ENCODE peak calls at places on chromosomes 12 and 14, in five cellular contexts. One of them, this sample, is unnamed.

GRCh38 chr12:40946612-40947194 is 241.4 kb upstream of the PDZRN4 start:
- DNase-seq in tibial nerve: no peak
- DNase-seq in dorsolateral prefrontal cortex: no peak
- DNase-seq in GM23338: peak; percentile 56
- DNase-seq in glutamatergic neuron: no peak
- DNase-seq in this sample: no peak

GRCh38 chr12:56032006-56032405 is 9.7 kb upstream of the RPS26 start:
- DNase-seq in glutamatergic neuron: no peak
- DNase-seq in tibial nerve: no peak
- DNase-seq in GM23338: no peak
- DNase-seq in dorsolateral prefrontal cortex: no peak
- DNase-seq in this sample: no peak

GRCh38 chr14:50963919-50964318 is 19.6 kb upstream of the PYGL start:
- DNase-seq in glutamatergic neuron: no peak
- DNase-seq in dorsolateral prefrontal cortex: no peak
- DNase-seq in tibial nerve: no peak
- DNase-seq in GM23338: no peak
- DNase-seq in this sample: no peak

GRCh38 chr12:129245769-129246168 is 392.5 kb downstream of the GLT1D1 start:
- DNase-seq in tibial nerve: no peak
- DNase-seq in GM23338: no peak
- DNase-seq in glutamatergic neuron: no peak
- DNase-seq in dorsolateral prefrontal cortex: no peak
- DNase-seq in this sample: no peak

GRCh38 chr12:94779520-94779919 is 129.2 kb upstream of the TMCC3 start:
- DNase-seq in dorsolateral prefrontal cortex: no peak
- DNase-seq in GM23338: no peak
- DNase-seq in glutamatergic neuron: no peak
- DNase-seq in tibial nerve: no peak
- DNase-seq in this sample: no peak

GRCh38 chr12:50276068-50276467 is 7.3 kb downstream of the LIMA1 start:
- DNase-seq in dorsolateral prefrontal cortex: no peak
- DNase-seq in glutamatergic neuron: no peak
- DNase-seq in tibial nerve: no peak
- DNase-seq in GM23338: no peak
- DNase-seq in this sample: no peak

GRCh38 chr12:121538699-121539061 is 42.1 kb downstream of the KDM2B start:
- DNase-seq in glutamatergic neuron: no peak
- DNase-seq in tibial nerve: no peak
- DNase-seq in dorsolateral prefrontal cortex: no peak
- DNase-seq in GM23338: peak; percentile 72
- DNase-seq in this sample: no peak

GRCh38 chr14:54803396-54803795 is 99.2 kb downstream of the GCH1 start:
- DNase-seq in dorsolateral prefrontal cortex: no peak
- DNase-seq in tibial nerve: no peak
- DNase-seq in glutamatergic neuron: no peak
- DNase-seq in GM23338: peak; percentile 34
- DNase-seq in this sample: no peak

GRCh38 chr12:27924350-27925140 is 48.0 kb downstream of the PTHLH start:
- DNase-seq in glutamatergic neuron: no peak
- DNase-seq in tibial nerve: no peak
- DNase-seq in dorsolateral prefrontal cortex: no peak
- DNase-seq in GM23338: no peak
- DNase-seq in this sample: no peak

GRCh38 chr12:26631846-26632245 is 201.1 kb downstream of the ITPR2 start:
- DNase-seq in glutamatergic neuron: no peak
- DNase-seq in tibial nerve: no peak
- DNase-seq in GM23338: no peak
- DNase-seq in dorsolateral prefrontal cortex: no peak
- DNase-seq in this sample: no peak

GRCh38 chr12:20376984-20377383 is 8.6 kb downstream of the PDE3A start:
- DNase-seq in glutamatergic neuron: no peak
- DNase-seq in dorsolateral prefrontal cortex: no peak
- DNase-seq in tibial nerve: no peak
- DNase-seq in GM23338: no peak
- DNase-seq in this sample: no peak

GRCh38 chr12:19482551-19483109 is 43.3 kb downstream of the AEBP2 start:
- DNase-seq in GM23338: peak; percentile 64
- DNase-seq in glutamatergic neuron: peak; percentile 34
- DNase-seq in dorsolateral prefrontal cortex: no peak
- DNase-seq in tibial nerve: no peak
- DNase-seq in this sample: no peak

GRCh38 chr12:111417784-111418593 is 12.3 kb downstream of the SH2B3 start:
- DNase-seq in glutamatergic neuron: no peak
- DNase-seq in dorsolateral prefrontal cortex: no peak
- DNase-seq in tibial nerve: no peak
- DNase-seq in GM23338: no peak
- DNase-seq in this sample: no peak

GRCh38 chr14:22122227-22123187 is 448.9 kb upstream of the OR4E1 start:
- DNase-seq in dorsolateral prefrontal cortex: no peak
- DNase-seq in glutamatergic neuron: no peak
- DNase-seq in GM23338: peak; percentile 59
- DNase-seq in tibial nerve: no peak
- DNase-seq in this sample: no peak

GRCh38 chr14:71322660-71323250 is 415.5 kb downstream of the PCNX1 start:
- DNase-seq in GM23338: no peak
- DNase-seq in dorsolateral prefrontal cortex: no peak
- DNase-seq in glutamatergic neuron: no peak
- DNase-seq in tibial nerve: no peak
- DNase-seq in this sample: no peak
- TF ChIP-seq CTCF in GM23338: peak; percentile 55
- TF ChIP-seq CTCF in dorsolateral prefrontal cortex: peak; percentile 29
- TF ChIP-seq CTCF in glutamatergic neuron: no peak
- TF ChIP-seq CTCF in tibial nerve: peak; percentile 41
- TF ChIP-seq CTCF in this sample: no peak

GRCh38 chr12:132284071-132284492 is 45.3 kb downstream of the GALNT9 start:
- DNase-seq in tibial nerve: no peak
- DNase-seq in GM23338: no peak
- DNase-seq in glutamatergic neuron: no peak
- DNase-seq in dorsolateral prefrontal cortex: no peak
- DNase-seq in this sample: no peak
- TF ChIP-seq CTCF in tibial nerve: no peak
- TF ChIP-seq CTCF in GM23338: peak; percentile 45
- TF ChIP-seq CTCF in glutamatergic neuron: no peak
- TF ChIP-seq CTCF in dorsolateral prefrontal cortex: peak; percentile 23
- TF ChIP-seq CTCF in this sample: peak; percentile 40

DNA sequence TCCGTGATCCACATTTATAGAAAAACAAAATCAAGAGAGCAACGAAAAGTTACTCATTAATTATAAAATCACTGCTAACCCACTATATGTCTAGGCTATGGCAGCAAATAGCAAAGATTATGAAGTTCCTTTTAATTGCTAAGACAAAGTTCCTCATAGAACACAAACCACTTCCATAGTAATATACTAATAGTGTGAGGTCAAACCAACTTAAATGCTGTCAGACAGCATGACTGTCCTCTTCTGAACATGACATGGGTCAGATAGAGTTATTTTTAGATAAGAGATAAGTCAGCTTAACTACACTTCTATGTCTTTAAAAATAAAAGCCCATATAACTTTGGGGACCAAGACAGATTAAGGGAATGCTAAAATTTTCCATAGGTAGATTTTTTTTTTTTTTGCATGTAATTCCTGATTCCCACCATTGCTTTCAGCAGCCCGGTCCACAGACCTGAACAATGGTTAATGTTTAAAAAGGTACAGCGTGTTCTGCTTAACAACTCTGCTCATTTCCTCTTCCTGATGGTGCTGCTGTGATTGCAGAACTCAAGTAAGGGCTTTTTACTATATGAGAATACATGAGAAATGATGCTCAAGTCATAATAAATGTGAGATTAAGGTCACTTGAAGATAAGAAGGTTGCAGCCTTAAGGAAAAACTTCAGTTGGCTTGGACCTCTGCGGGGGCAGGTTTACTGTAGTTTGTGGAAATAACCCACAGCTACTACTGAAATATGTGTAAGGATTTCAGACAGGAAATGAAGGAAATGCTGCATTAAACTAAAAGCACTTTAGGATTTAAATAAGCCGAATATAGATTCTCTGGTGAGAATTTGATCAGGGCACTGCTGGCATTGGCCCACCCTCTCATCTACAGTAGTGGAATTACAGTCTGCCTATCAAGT is 37.7 kb upstream of the DUSP6 start:
- DNase-seq in glutamatergic neuron: no peak
- DNase-seq in dorsolateral prefrontal cortex: no peak
- DNase-seq in tibial nerve: no peak
- DNase-seq in GM23338: no peak
- DNase-seq in this sample: no peak
- TF ChIP-seq CTCF in glutamatergic neuron: no peak
- TF ChIP-seq CTCF in dorsolateral prefrontal cortex: no peak
- TF ChIP-seq CTCF in tibial nerve: no peak
- TF ChIP-seq CTCF in GM23338: no peak
- TF ChIP-seq CTCF in this sample: no peak

GRCh38 chr14:94310248-94310647 is 12.9 kb downstream of the SERPINA6 start:
- DNase-seq in glutamatergic neuron: no peak
- DNase-seq in tibial nerve: no peak
- DNase-seq in dorsolateral prefrontal cortex: no peak
- DNase-seq in GM23338: no peak
- DNase-seq in this sample: no peak
- TF ChIP-seq CTCF in glutamatergic neuron: no peak
- TF ChIP-seq CTCF in tibial nerve: no peak
- TF ChIP-seq CTCF in dorsolateral prefrontal cortex: no peak
- TF ChIP-seq CTCF in GM23338: no peak
- TF ChIP-seq CTCF in this sample: no peak

DNA sequence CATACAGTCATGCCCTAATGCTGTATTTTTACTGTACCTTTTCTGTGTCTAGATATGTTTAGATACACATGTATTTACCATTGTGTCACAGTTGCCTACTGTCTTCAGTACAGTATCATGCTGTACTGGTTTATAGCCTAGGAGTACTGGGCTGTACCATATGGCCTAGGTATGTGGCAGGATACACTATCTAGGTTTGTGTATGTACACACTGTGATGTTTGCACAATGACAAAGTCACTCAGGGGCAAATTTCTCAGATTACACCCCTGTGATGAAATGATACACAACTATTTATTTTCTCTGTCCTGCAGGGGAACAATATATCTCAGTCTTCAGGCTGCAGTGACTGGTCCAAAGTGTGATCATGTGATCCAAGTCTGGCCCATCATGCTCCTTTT is 1076.1 kb downstream of the VRK1 start:
- DNase-seq in tibial nerve: no peak
- DNase-seq in dorsolateral prefrontal cortex: no peak
- DNase-seq in GM23338: no peak
- DNase-seq in glutamatergic neuron: no peak
- DNase-seq in this sample: no peak
- TF ChIP-seq CTCF in tibial nerve: no peak
- TF ChIP-seq CTCF in dorsolateral prefrontal cortex: no peak
- TF ChIP-seq CTCF in GM23338: no peak
- TF ChIP-seq CTCF in glutamatergic neuron: no peak
- TF ChIP-seq CTCF in this sample: no peak

GRCh38 chr12:13024151-13024946 is 19.8 kb upstream of the FAM234B start:
- DNase-seq in dorsolateral prefrontal cortex: no peak
- DNase-seq in GM23338: peak; percentile 62
- DNase-seq in glutamatergic neuron: no peak
- DNase-seq in tibial nerve: no peak
- DNase-seq in this sample: no peak
- TF ChIP-seq CTCF in dorsolateral prefrontal cortex: no peak
- TF ChIP-seq CTCF in GM23338: peak; percentile 81
- TF ChIP-seq CTCF in glutamatergic neuron: no peak
- TF ChIP-seq CTCF in tibial nerve: no peak
- TF ChIP-seq CTCF in this sample: no peak

This sample was measured in neural crest cell.